ENCODE peak calls at places on chromosomes 16 and 17, in four cellular contexts. O is A549, Y is left ventricle myocardium inferior, N is stomach. S is an unnamed sample.

GRCh38 chr17:55265434-55266021 is 768 bp downstream of the HLF start:
- DNase-seq in O (no peak), N (no peak), Y (no peak), S (no peak)

GRCh38 chr16:19822534-19822933 is 62.1 kb downstream of the GPRC5B start:
- DNase-seq in N (no peak), Y (no peak), O (no peak), S (no peak)

GRCh38 chr17:7249219-7249618 is 2.3 kb downstream of the CTDNEP1 start:
- DNase-seq in O (no peak), N (no peak), Y (no peak), S (no peak)

GRCh38 chr16:85640606-85641005 is 27.5 kb downstream of the GSE1 start:
- DNase-seq in N (no peak), O (no peak), Y (no peak), S (no peak)

GRCh38 chr17:64060331-64060730 is 39.9 kb upstream of the ICAM2 start:
- DNase-seq in O (no peak), Y (no peak), N (no peak), S (no peak)

GRCh38 chr16:23952128-23953041 is 116.6 kb downstream of the PRKCB start:
- DNase-seq in O (no peak), Y (no peak), N (no peak), S (no peak)

GRCh38 chr17:32960815-32961214 is 30.8 kb upstream of the SPACA3 start:
- DNase-seq in O (no peak), Y (no peak), N (no peak), S (no peak)

GRCh38 chr16:15482068-15482747 is 47.8 kb downstream of the BMERB1 start:
- DNase-seq in O (peak), N (peak), Y (peak), S (peak)

GRCh38 chr16:74626741-74627416 is 20.0 kb upstream of the GLG1 start:
- DNase-seq in N (no peak), Y (no peak), O (no peak), S (no peak)

GRCh38 chr17:21218101-21218500 is 4.1 kb upstream of the TMEM11 start:
- DNase-seq in O (no peak), N (no peak), Y (no peak), S (no peak)

GRCh38 chr17:32356750-32357149 is 6.8 kb downstream of the ZNF207 start:
- DNase-seq in N (no peak), O (no peak), Y (no peak), S (no peak)

GRCh38 chr17:81480140-81480917 is 32.3 kb downstream of the ACTG1 start:
- DNase-seq in N (no peak), O (peak), Y (no peak), S (no peak)

GRCh38 chr17:21376585-21376834 is 353 bp downstream of the KCNJ12 start:
- DNase-seq in N (no peak), O (no peak), Y (no peak), S (no peak)

GRCh38 chr17:58321571-58322525 is 6.7 kb downstream of the TSPOAP1 start:
- DNase-seq in N (no peak), O (no peak), Y (no peak), S (no peak)

GRCh38 chr17:350706-351435 is 1.7 kb downstream of the RPH3AL start:
- DNase-seq in Y (peak), O (peak), N (peak), S (peak)

GRCh38 chr17:38461683-38462082 is 33.4 kb downstream of the ARHGAP23 start:
- DNase-seq in O (no peak), Y (no peak), N (no peak), S (no peak)

GRCh38 chr16:57564571-57565270 is 22.3 kb downstream of the ADGRG5 start:
- DNase-seq in Y (no peak), N (no peak), O (no peak), S (no peak)

GRCh38 chr17:75864448-75864871 is 9.3 kb upstream of the WBP2 start:
- DNase-seq in Y (peak), N (peak), O (no peak), S (no peak)

GRCh38 chr16:69917739-69918138 is 33.4 kb upstream of the CLEC18A start:
- DNase-seq in N (no peak), O (peak), Y (no peak), S (peak)

GRCh38 chr17:35160354-35161201 is 13.0 kb downstream of the UNC45B start:
- DNase-seq in O (no peak), Y (no peak), N (no peak), S (no peak)

GRCh38 chr17:73232587-73233373 is 28.9 kb downstream of the CPSF4L start:
- DNase-seq in Y (no peak), O (peak), N (peak), S (no peak)

GRCh38 chr17:14201087-14201486 is 35.6 kb downstream of the CDRT15 start:
- DNase-seq in O (no peak), Y (no peak), N (no peak), S (no peak)

GRCh38 chr16:85978976-85979375 is 80.0 kb downstream of the IRF8 start:
- DNase-seq in N (no peak), O (no peak), Y (no peak), S (no peak)

GRCh38 chr17:57032343-57032742 is 52.7 kb upstream of the AKAP1 start:
- DNase-seq in Y (peak), O (no peak), N (peak), S (no peak)

DNA sequence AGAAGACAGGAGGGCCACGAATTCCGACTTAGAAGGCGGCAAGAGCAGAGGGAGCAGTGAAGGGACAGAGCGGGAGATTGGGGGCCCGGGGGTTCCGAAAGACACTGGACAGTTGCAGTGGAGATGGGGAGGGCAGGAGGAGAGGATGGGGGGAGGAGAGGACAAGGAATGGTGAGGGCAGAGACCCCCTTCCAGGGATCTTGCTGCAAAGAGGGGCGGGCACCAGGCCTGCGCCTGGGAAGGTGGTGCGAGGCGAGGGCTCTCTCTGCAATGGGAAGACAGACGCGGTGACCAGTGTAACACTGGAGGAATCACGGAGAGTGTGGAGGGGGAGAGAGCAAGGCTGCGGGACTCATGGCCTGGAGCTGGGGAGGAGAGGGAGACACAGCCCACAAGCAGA is 185.2 kb downstream of the RBFOX3 start:
- DNase-seq in O (no peak), Y (no peak), N (no peak), S (no peak)
- TF ChIP-seq CTCF in O (no peak), Y (no peak), N (no peak), S (no peak)

DNA sequence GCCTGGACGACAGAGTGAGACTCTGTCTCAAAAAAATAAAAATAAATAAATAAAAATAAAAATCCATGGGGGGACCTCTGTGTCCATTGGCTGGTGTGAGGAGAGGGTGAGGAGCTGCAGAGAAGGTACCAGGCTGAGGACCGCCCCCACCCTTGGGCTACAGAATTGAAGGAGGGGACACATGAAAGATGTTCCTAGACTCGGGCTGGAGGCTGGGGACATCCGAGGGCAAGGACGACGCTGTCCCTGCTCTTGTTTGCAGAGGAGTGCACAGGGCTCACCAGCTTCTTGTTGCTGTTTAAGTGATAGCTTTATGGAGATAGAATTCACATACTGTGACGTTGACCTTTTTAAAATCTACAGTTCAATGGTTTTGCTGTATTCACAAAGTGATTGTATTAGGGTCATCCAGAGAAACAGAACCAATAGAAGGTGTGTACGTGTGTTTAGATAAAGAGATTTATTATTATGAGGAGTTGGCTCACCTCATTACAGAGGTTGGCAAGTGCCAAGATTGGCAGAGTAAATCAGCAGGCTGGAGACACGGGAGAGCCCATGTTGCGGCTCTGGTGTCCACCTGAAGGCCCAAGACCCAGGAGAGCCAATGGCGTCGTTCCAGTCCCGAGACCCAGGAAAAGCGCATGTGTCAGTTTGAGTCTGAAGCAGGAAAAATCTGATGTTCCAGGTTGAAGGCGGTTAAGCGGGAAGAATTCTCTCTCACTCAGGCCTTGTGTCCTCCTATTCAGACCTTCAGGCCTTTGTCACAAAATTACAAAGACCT is 320.7 kb downstream of the SEC14L1 start:
- DNase-seq in Y (no peak), O (no peak), N (no peak), S (no peak)
- H3K4me3 ChIP-seq in Y (no peak), O (no peak), N (no peak), S (no peak)

DNA sequence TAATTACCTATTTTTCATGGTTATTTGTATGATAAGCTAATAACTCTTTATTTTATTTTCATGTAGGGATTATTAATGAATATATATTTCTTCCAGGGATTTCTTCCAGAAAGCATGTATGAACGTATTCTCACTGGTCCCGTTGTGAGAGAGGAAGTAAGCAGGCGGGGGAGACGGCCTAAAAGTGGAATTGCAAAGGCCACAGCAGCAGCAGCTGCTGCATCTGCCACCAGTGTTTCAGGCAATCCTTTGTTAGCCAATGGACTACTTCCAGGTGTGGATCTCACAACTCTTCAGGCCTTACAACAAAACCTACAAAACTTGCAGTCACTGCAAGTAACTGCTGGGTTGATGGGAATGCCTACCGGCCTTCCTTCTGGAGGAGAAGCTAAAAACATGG is 110.3 kb upstream of the RBL2 start:
- DNase-seq in N (no peak), Y (no peak), O (no peak), S (no peak)
- TF ChIP-seq CTCF in N (no peak), Y (no peak), O (no peak), S (no peak)

GRCh38 chr17:78729636-78730035 is 52.4 kb downstream of the CYTH1 start:
- DNase-seq in O (no peak), N (no peak), Y (no peak), S (no peak)
- H3K4me3 ChIP-seq in O (no peak), N (no peak), Y (no peak), S (no peak)

GRCh38 chr17:29954405-29954804 is 13.0 kb downstream of the EFCAB5 start:
- DNase-seq in N (no peak), Y (no peak), O (no peak), S (no peak)
- TF ChIP-seq CTCF in N (no peak), Y (no peak), O (no peak), S (no peak)

S was measured in epithelial cell of proximal tubule.